ENCODE peak calls at places on chromosomes 5 and 9, in four cellular contexts. R, Q, B and X are unnamed samples. For H3K9me3, the result is how much of the 10 kb centered on the place peaks cover.

GRCh38 chr9:110763568-110763967 is 95.0 kb downstream of the MUSK start:
- DNase-seq in Q (no peak), B (no peak), R (no peak), X (peak)

GRCh38 chr5:75037106-75037505 is 15.3 kb downstream of the GCNT4 start:
- DNase-seq in B (peak), Q (peak), R (peak), X (peak)

GRCh38 chr9:107989544-107989943 is 500.0 kb upstream of the KLF4 start:
- DNase-seq in Q (peak), B (peak), R (no peak), X (peak)

GRCh38 chr9:129875687-129876395 is 40.6 kb downstream of the USP20 start:
- DNase-seq in R (peak), B (no peak), Q (peak), X (no peak)

GRCh38 chr9:14320272-14321245 is 6.6 kb upstream of the NFIB start:
- DNase-seq in Q (peak), R (no peak), B (peak), X (peak)

GRCh38 chr9:69264526-69264925 is 60.5 kb upstream of the ENTREP1 start:
- DNase-seq in B (no peak), Q (no peak), R (no peak), X (no peak)

GRCh38 chr9:20702565-20702964 is 18.5 kb downstream of the FOCAD start:
- DNase-seq in Q (no peak), B (no peak), R (no peak), X (no peak)

GRCh38 chr9:83440641-83441040 is 97.6 kb downstream of the FRMD3 start:
- DNase-seq in R (no peak), Q (no peak), B (no peak), X (peak)

GRCh38 chr5:110716247-110717245 is 9.9 kb downstream of the TMEM232 start:
- DNase-seq in R (no peak), Q (no peak), B (no peak), X (no peak)

GRCh38 chr9:35690447-35691324 is 961 bp upstream of the TPM2 start:
- DNase-seq in Q (peak), R (peak), B (peak), X (peak)

GRCh38 chr5:119367502-119368237 is 11.9 kb downstream of the TNFAIP8 start:
- DNase-seq in B (no peak), R (no peak), Q (peak), X (peak)

GRCh38 chr5:82642313-82642712 is 364.2 kb upstream of the RPS23 start:
- DNase-seq in R (no peak), B (no peak), Q (no peak), X (peak)

GRCh38 chr9:27151693-27152397 is 42.8 kb downstream of the TEK start:
- DNase-seq in Q (peak), B (peak), R (no peak), X (peak)

GRCh38 chr5:125298258-125298657 is 551.8 kb upstream of the ZNF608 start:
- DNase-seq in Q (peak), R (no peak), B (peak), X (no peak)

GRCh38 chr5:126531543-126532120 is 63.4 kb downstream of the ALDH7A1 start:
- DNase-seq in R (no peak), B (peak), Q (peak), X (no peak)

GRCh38 chr5:83404182-83404712 is 67.3 kb upstream of the VCAN start:
- DNase-seq in B (no peak), R (no peak), Q (no peak), X (no peak)

GRCh38 chr5:13745508-13745907 is 199.0 kb downstream of the DNAH5 start:
- DNase-seq in Q (peak), R (no peak), B (peak), X (no peak)

GRCh38 chr9:86687788-86688187 is 259.5 kb downstream of the GAS1 start:
- DNase-seq in R (no peak), Q (no peak), B (no peak), X (no peak)

GRCh38 chr5:51345106-51345505 is 38.1 kb upstream of the ISL1 start:
- DNase-seq in Q (no peak), B (peak), R (no peak), X (peak)

GRCh38 chr5:148397968-148398595 is 14.3 kb downstream of the FBXO38 start:
- DNase-seq in Q (no peak), R (peak), B (no peak), X (peak)

GRCh38 chr9:133839822-133840329 is 101.7 kb upstream of the SARDH start:
- DNase-seq in Q (peak), R (peak), B (peak), X (peak)

GRCh38 chr9:114119242-114120191 is 20.4 kb upstream of the KIF12 start:
- DNase-seq in Q (no peak), R (no peak), B (no peak), X (no peak)

GRCh38 chr5:98770158-98770910 is 3.1 kb upstream of the RGMB start:
- DNase-seq in B (peak), R (no peak), Q (peak), X (peak)

GRCh38 chr5:82613886-82614285 is 335.7 kb upstream of the RPS23 start:
- DNase-seq in Q (peak), B (no peak), R (no peak), X (peak)

GRCh38 chr5:172299916-172300439 is 16.4 kb upstream of the UBTD2 start:
- DNase-seq in Q (peak), B (peak), R (no peak), X (no peak)

GRCh38 chr9:110728058-110728457 is 59.5 kb downstream of the MUSK start:
- DNase-seq in R (no peak), B (peak), Q (no peak), X (no peak)

GRCh38 chr5:53469946-53470687 is 10.3 kb upstream of the FST start:
- DNase-seq in B (no peak), Q (peak), R (no peak), X (no peak)

GRCh38 chr5:76785493-76785892 is 33.3 kb upstream of the F2RL1 start:
- DNase-seq in R (no peak), Q (peak), B (peak), X (peak)

GRCh38 chr9:70043689-70044449 is at the start of gene MAMDC2:
- DNase-seq in R (peak), Q (peak), B (peak), X (peak)

GRCh38 chr5:39476466-39477215 is 51.9 kb upstream of the DAB2 start:
- DNase-seq in R (no peak), Q (peak), B (peak), X (peak)

GRCh38 chr9:108053555-108054061 is 564.0 kb upstream of the KLF4 start:
- DNase-seq in R (no peak), B (peak), Q (peak), X (no peak)

GRCh38 chr5:91365498-91365897 is 17.6 kb downstream of the ARRDC3 start:
- DNase-seq in B (no peak), R (no peak), Q (no peak), X (peak)

GRCh38 chr5:60710362-60710761 is 10.4 kb upstream of the DEPDC1B start:
- DNase-seq in Q (no peak), R (no peak), B (no peak), X (no peak)

GRCh38 chr5:10632110-10632903 is 68.4 kb downstream of the ANKRD33B start:
- DNase-seq in Q (peak), R (no peak), B (peak), X (peak)

GRCh38 chr9:86676426-86676825 is 270.9 kb downstream of the GAS1 start:
- DNase-seq in R (no peak), Q (no peak), B (no peak), X (no peak)

GRCh38 chr5:143302344-143302743 is 101.1 kb downstream of the NR3C1 start:
- DNase-seq in B (no peak), Q (no peak), R (no peak), X (no peak)

GRCh38 chr5:54087436-54087835 is 222.9 kb downstream of the ARL15 start:
- DNase-seq in R (no peak), B (peak), Q (peak), X (no peak)

GRCh38 chr9:97501177-97501971 is at the start of gene TMOD1:
- DNase-seq in B (peak), R (peak), Q (peak), X (no peak)

GRCh38 chr9:14511452-14511851 is 181.8 kb downstream of the ZDHHC21 start:
- DNase-seq in R (no peak), B (no peak), Q (no peak), X (no peak)

GRCh38 chr9:93123561-93124283 is 10.3 kb downstream of the NINJ1 start:
- DNase-seq in Q (no peak), B (no peak), R (peak), X (no peak)

GRCh38 chr5:178872302-178872701 is 12.5 kb downstream of the ZNF354B start:
- DNase-seq in R (no peak), Q (no peak), B (no peak), X (no peak)
- H3K9me3 ChIP-seq in R (under half), Q (under half), B (half or more), X (under half)

GRCh38 chr5:160479220-160479619 is 57.6 kb downstream of the PTTG1 start:
- DNase-seq in R (no peak), Q (no peak), B (no peak), X (no peak)

GRCh38 chr5:160475864-160476438 is 54.3 kb downstream of the PTTG1 start:
- DNase-seq in Q (no peak), B (no peak), R (no peak), X (no peak)

GRCh38 chr5:160480652-160481051 is 59.0 kb downstream of the PTTG1 start:
- DNase-seq in B (no peak), R (no peak), Q (no peak), X (no peak)

GRCh38 chr5:160477266-160477970 is 55.8 kb downstream of the PTTG1 start:
- DNase-seq in Q (no peak), B (no peak), R (no peak), X (no peak)

DNA sequence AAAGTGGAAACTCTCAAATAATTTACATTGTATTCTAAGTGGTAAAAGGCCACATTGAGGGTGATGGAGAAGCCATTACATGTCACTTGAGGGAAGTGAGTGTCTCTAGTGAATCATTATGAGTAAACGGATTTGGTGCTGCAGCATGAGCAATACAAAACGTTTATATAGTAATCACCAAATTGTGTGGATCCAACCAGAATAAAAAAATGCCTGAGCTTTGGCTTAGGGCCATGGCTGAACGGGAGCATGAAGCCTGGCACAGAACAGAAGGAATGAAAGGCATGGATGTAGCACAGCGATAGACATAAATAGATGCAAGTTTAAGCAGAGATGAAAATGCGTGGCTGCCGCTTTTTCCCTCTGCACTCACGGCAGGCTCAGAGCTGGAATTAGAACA is 58.3 kb downstream of the PTTG1 start:
- DNase-seq in R (no peak), Q (peak), B (no peak), X (no peak)
- H2BK5ac ChIP-seq in R (no peak), Q (no peak), B (no peak), X (no peak)

GRCh38 chr5:175851727-175852126 is 19.7 kb upstream of the CPLX2 start:
- DNase-seq in B (no peak), R (no peak), Q (no peak), X (no peak)
- H3K9me3 ChIP-seq in B (under half), R (under half), Q (under half), X (under half)

DNA sequence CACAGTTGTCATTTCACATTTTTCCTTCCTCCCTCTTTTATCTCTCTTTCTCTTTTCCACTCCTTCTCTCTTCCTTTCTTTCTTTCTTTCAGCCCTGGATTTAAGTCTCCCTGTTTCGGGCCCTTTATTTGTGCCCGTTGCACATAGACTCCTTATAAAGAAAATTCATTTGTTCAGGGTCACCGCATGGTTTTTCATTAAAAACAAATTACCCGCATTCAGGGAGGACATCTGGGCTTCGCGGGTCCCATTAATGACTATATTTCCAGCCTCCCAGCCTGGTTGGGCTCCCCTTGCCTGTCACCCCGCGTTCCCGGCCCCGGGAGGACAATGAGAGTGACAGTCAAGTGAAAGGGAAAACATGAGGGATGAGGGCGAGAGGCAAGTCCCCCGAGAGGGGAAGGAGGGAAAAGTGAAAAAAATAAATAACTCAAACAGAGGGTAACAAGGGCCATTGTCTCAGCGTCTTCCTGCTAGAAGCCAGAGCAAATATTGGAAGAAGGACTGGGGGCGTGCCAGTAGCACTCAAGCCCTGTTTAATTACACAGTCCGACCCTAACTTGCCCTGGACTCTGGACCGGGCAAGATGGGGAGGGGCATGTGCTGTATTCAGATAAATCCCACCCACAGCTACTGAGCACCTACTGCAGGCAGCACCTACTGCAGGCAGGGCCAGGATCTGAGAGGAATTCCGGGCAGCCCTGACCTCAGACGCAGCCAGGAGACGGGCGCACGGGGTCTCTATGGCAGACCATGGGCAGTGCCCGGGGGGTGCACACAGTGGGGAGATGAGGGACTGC is 166.2 kb downstream of the PAX5 start:
- DNase-seq in B (no peak), R (no peak), Q (no peak), X (no peak)
- H2BK5ac ChIP-seq in B (no peak), R (no peak), Q (no peak), X (no peak)

DNA sequence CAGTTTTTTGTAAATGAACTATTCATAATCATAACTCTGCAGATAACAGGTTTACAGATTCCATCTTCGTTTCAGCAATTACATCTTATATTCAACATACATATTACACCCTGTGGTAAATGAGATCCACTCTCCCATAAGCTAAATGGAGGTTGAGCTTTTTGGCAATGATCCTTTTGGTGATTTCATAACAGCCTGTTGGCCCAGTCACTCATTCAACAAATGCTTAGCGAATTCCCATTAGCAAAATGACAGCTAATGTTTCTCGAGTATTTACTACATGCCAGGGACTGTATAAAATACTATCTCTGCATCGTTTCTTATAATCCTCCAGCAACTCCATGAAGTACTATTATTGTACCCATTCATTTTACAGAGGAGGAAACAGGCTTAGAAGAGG is 25.4 kb upstream of the AGXT2 start:
- DNase-seq in B (no peak), R (no peak), Q (no peak), X (no peak)
- H3K9me3 ChIP-seq in B (under half), R (under half), Q (under half), X (under half)

DNA sequence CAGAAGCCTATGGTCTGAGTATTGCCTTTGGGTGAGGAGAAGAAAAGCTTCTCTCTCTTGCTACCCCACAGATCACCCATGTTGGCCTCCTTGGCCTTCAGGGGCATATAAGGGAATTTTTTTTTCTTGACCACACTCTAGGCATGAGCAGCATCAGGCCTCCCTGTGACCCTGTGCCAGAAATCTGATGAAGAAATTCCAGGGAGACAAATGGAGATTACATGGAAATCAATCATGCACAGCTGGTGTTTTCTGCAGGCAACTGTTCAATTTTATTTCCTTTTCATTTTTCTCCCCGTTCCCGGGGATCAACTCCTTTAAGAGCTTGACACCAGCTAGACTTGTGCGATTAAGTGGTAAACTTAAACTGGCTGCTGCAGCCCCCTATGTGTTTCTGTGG is 59.3 kb downstream of the GALNT10 start:
- DNase-seq in B (no peak), R (no peak), Q (no peak), X (no peak)
- H2BK5ac ChIP-seq in B (no peak), R (no peak), Q (no peak), X (peak)

DNA sequence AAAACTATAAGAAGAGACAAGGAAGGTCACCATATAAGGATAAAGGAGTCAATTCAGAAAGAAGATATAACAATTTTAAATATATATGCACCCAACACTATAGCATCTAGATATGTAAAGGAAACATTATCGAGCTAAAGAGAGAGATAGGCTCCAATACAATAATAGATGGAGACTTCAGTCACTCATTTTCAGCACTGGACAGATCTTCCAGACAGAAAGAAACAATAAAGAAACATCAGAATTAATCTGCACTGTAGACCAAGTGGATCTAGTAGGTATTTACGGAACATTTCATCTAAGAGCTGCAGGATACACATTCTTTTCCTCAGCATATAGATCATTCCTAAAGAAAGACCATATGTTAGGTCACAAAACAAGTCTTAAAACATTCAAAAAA is 463.5 kb downstream of the KCTD16 start:
- DNase-seq in Q (no peak), R (no peak), B (no peak), X (no peak)
- H3K9me3 ChIP-seq in Q (under half), R (under half), B (under half), X (under half)

DNA sequence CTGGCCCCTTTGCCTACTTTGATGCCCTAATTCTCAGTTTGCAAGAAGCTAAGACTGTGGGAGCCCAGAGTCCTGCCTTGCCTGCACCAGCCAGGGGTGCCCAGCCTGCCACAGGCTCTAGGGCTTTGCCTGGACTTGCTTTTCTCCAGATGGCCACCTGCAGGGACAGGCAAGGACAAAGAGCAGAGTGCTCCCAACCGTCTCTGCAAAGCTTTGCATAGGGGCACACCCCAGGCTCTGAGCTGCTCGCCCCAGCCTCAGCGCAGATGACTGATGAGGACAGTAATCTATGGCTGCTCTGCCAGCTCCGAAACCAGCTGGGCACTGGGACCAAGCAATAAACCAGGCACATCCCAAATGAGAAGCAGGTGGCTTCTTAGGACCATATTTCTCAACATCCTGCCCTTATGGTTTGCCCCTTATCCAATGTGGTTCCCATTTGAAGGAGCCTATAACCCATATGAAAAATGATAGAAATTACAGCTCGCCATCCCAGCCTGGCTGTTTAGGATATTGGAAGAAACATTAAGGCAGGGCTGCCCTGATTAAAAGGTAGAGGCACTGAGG is 25.4 kb upstream of the TCF7 start:
- DNase-seq in Q (no peak), R (no peak), B (no peak), X (no peak)
- H2BK5ac ChIP-seq in Q (no peak), R (no peak), B (no peak), X (no peak)